ENCODE peak calls at places on chromosomes 1 and 21, in four cellular contexts. One of them, this sample, is unnamed.
A peak's percentile ranks its signal among the peaks of the same experiment; 100 is the strongest.

GRCh38 chr1:47823016-47823843 is 174.0 kb downstream of the TRABD2B start:
- DNase-seq in posterior vena cava: no peak
- DNase-seq in NCI-H2029: no peak
- DNase-seq in DMS153: no peak
- DNase-seq in this sample: no peak

GRCh38 chr1:151511636-151512215 is 539 bp downstream of the CGN start:
- DNase-seq in posterior vena cava: no peak
- DNase-seq in NCI-H2029: peak; percentile 12
- DNase-seq in DMS153: peak; percentile 36
- DNase-seq in this sample: peak; percentile 66

GRCh38 chr1:118949317-118949716 is 38.8 kb downstream of the TBX15 start:
- DNase-seq in posterior vena cava: no peak
- DNase-seq in NCI-H2029: no peak
- DNase-seq in DMS153: no peak
- DNase-seq in this sample: no peak

GRCh38 chr1:220878223-220879081 is 791 bp upstream of the HLX start:
- DNase-seq in posterior vena cava: no peak
- DNase-seq in NCI-H2029: no peak
- DNase-seq in DMS153: no peak
- DNase-seq in this sample: no peak

GRCh38 chr1:196193891-196194559 is 414.2 kb downstream of the KCNT2 start:
- DNase-seq in posterior vena cava: no peak
- DNase-seq in NCI-H2029: no peak
- DNase-seq in DMS153: no peak
- DNase-seq in this sample: no peak

GRCh38 chr1:167120899-167121298 is 27.0 kb downstream of the STYXL2 start:
- DNase-seq in posterior vena cava: no peak
- DNase-seq in NCI-H2029: no peak
- DNase-seq in DMS153: no peak
- DNase-seq in this sample: no peak

GRCh38 chr1:155005076-155005971 is 2.7 kb downstream of the ZBTB7B start:
- DNase-seq in posterior vena cava: no peak
- DNase-seq in NCI-H2029: no peak
- DNase-seq in DMS153: no peak
- DNase-seq in this sample: no peak

GRCh38 chr1:7409278-7409677 is 361.8 kb upstream of the VAMP3 start:
- DNase-seq in posterior vena cava: no peak
- DNase-seq in NCI-H2029: no peak
- DNase-seq in DMS153: no peak
- DNase-seq in this sample: no peak

GRCh38 chr1:61141288-61142044 is 59.1 kb downstream of the NFIA start:
- DNase-seq in posterior vena cava: no peak
- DNase-seq in NCI-H2029: peak; percentile 94
- DNase-seq in DMS153: peak; percentile 62
- DNase-seq in this sample: peak; percentile 90

GRCh38 chr1:231866392-231867331 is 240.1 kb downstream of the DISC1 start:
- DNase-seq in posterior vena cava: peak; percentile 85
- DNase-seq in NCI-H2029: peak; percentile 15
- DNase-seq in DMS153: no peak
- DNase-seq in this sample: peak; percentile 74

GRCh38 chr1:223430221-223430620 is 37.0 kb downstream of the CCDC185 start:
- DNase-seq in posterior vena cava: no peak
- DNase-seq in NCI-H2029: no peak
- DNase-seq in DMS153: no peak
- DNase-seq in this sample: no peak

GRCh38 chr21:31593161-31593560 is 66.3 kb upstream of the SOD1 start:
- DNase-seq in posterior vena cava: no peak
- DNase-seq in NCI-H2029: no peak
- DNase-seq in DMS153: no peak
- DNase-seq in this sample: no peak

GRCh38 chr1:21567241-21568005 is 58.2 kb downstream of the ALPL start:
- DNase-seq in posterior vena cava: no peak
- DNase-seq in NCI-H2029: no peak
- DNase-seq in DMS153: no peak
- DNase-seq in this sample: no peak

GRCh38 chr1:240672132-240672811 is 60.3 kb upstream of the GREM2 start:
- DNase-seq in posterior vena cava: no peak
- DNase-seq in NCI-H2029: no peak
- DNase-seq in DMS153: no peak
- DNase-seq in this sample: no peak

GRCh38 chr1:53165408-53165961 is 23.0 kb upstream of the SLC1A7 start:
- DNase-seq in posterior vena cava: no peak
- DNase-seq in NCI-H2029: no peak
- DNase-seq in DMS153: no peak
- DNase-seq in this sample: no peak

GRCh38 chr1:21650400-21650799 is 18.8 kb downstream of the RAP1GAP start:
- DNase-seq in posterior vena cava: no peak
- DNase-seq in NCI-H2029: no peak
- DNase-seq in DMS153: no peak
- DNase-seq in this sample: no peak

GRCh38 chr21:33403786-33404571 is 766 bp downstream of the IFNGR2 start:
- DNase-seq in posterior vena cava: peak; percentile 93
- DNase-seq in NCI-H2029: peak; percentile 77
- DNase-seq in DMS153: peak; percentile 44
- DNase-seq in this sample: peak; percentile 55

GRCh38 chr1:171403396-171403795 is 81.9 kb upstream of the PRRC2C start:
- DNase-seq in posterior vena cava: no peak
- DNase-seq in NCI-H2029: no peak
- DNase-seq in DMS153: no peak
- DNase-seq in this sample: no peak

GRCh38 chr1:167434306-167434705 is 84.0 kb downstream of the CD247 start:
- DNase-seq in posterior vena cava: no peak
- DNase-seq in NCI-H2029: no peak
- DNase-seq in DMS153: no peak
- DNase-seq in this sample: no peak

GRCh38 chr1:222127526-222128152 is 385.8 kb upstream of the DUSP10 start:
- DNase-seq in posterior vena cava: no peak
- DNase-seq in NCI-H2029: no peak
- DNase-seq in DMS153: no peak
- DNase-seq in this sample: no peak

GRCh38 chr1:60488857-60489256 is 415.3 kb upstream of the C1orf87 start:
- DNase-seq in posterior vena cava: no peak
- DNase-seq in NCI-H2029: no peak
- DNase-seq in DMS153: no peak
- DNase-seq in this sample: no peak

GRCh38 chr21:38909109-38909508 is 103.4 kb downstream of the ETS2 start:
- DNase-seq in posterior vena cava: no peak
- DNase-seq in NCI-H2029: no peak
- DNase-seq in DMS153: no peak
- DNase-seq in this sample: no peak

GRCh38 chr21:20254964-20255363 is 743.2 kb upstream of the NCAM2 start:
- DNase-seq in posterior vena cava: no peak
- DNase-seq in NCI-H2029: no peak
- DNase-seq in DMS153: no peak
- DNase-seq in this sample: no peak

GRCh38 chr1:27368872-27369703 is 2.3 kb upstream of the MAP3K6 start:
- DNase-seq in posterior vena cava: no peak
- DNase-seq in NCI-H2029: no peak
- DNase-seq in DMS153: no peak
- DNase-seq in this sample: no peak

GRCh38 chr1:116740726-116741125 is 13.5 kb upstream of the CD2 start:
- DNase-seq in posterior vena cava: no peak
- DNase-seq in NCI-H2029: no peak
- DNase-seq in DMS153: no peak
- DNase-seq in this sample: no peak

GRCh38 chr1:155253797-155254196 is 1.5 kb downstream of the ENTREP3 start:
- DNase-seq in posterior vena cava: no peak
- DNase-seq in NCI-H2029: no peak
- DNase-seq in DMS153: no peak
- DNase-seq in this sample: no peak

GRCh38 chr1:186152227-186152944 is 222.7 kb downstream of the TPR start:
- DNase-seq in posterior vena cava: no peak
- DNase-seq in NCI-H2029: no peak
- DNase-seq in DMS153: no peak
- DNase-seq in this sample: no peak

GRCh38 chr1:53562256-53562982 is 103.2 kb downstream of the DMRTB1 start:
- DNase-seq in posterior vena cava: peak; percentile 23
- DNase-seq in NCI-H2029: no peak
- DNase-seq in DMS153: no peak
- DNase-seq in this sample: peak; percentile 19

GRCh38 chr21:37915516-37915915 is 741 bp downstream of the KCNJ6 start:
- DNase-seq in posterior vena cava: no peak
- DNase-seq in NCI-H2029: peak; percentile 3
- DNase-seq in DMS153: no peak
- DNase-seq in this sample: no peak

GRCh38 chr1:247551716-247552115 is 2.8 kb downstream of the GCSAML start:
- DNase-seq in posterior vena cava: no peak
- DNase-seq in NCI-H2029: no peak
- DNase-seq in DMS153: no peak
- DNase-seq in this sample: no peak

GRCh38 chr1:234603221-234604204 is 6.5 kb downstream of the IRF2BP2 start:
- DNase-seq in posterior vena cava: no peak
- DNase-seq in NCI-H2029: no peak
- DNase-seq in DMS153: no peak
- DNase-seq in this sample: peak; percentile 90

GRCh38 chr21:42245348-42246185 is 26.6 kb downstream of the ABCG1 start:
- DNase-seq in posterior vena cava: peak; percentile 64
- DNase-seq in NCI-H2029: no peak
- DNase-seq in DMS153: no peak
- DNase-seq in this sample: peak; percentile 43

GRCh38 chr1:206784471-206784903 is 12.2 kb upstream of the IL10 start:
- DNase-seq in posterior vena cava: no peak
- DNase-seq in NCI-H2029: no peak
- DNase-seq in DMS153: no peak
- DNase-seq in this sample: no peak

GRCh38 chr1:242432491-242433095 is 91.9 kb downstream of the PLD5 start:
- DNase-seq in posterior vena cava: no peak
- DNase-seq in NCI-H2029: no peak
- DNase-seq in DMS153: no peak
- DNase-seq in this sample: no peak